ENCODE peak calls at places on chromosomes 4 and X, in five cellular contexts. F is K562, O is HepG2, L is A549, Z is H1. N is an unnamed sample.
A peak's percentile ranks its signal among the peaks of the same experiment; 100 is the strongest.

GRCh38 chr4:102616661-102617060 is 115.5 kb downstream of the NFKB1 start:
- DNase-seq in F (no peak), O (no peak), L (no peak), Z (no peak), N (peak; percentile 69)

GRCh38 chr4:178784491-178784890 is 1342.3 kb upstream of the AGA start:
- DNase-seq in F (no peak), O (no peak), L (no peak), Z (no peak), N (no peak)

GRCh38 chr4:149845643-149846208 is 30.1 kb upstream of the IQCM start:
- DNase-seq in F (no peak), O (no peak), L (no peak), Z (no peak), N (no peak)

GRCh38 chrX:19920945-19921344 is 33.5 kb upstream of the SH3KBP1 start:
- DNase-seq in F (no peak), O (no peak), L (no peak), Z (no peak), N (no peak)

GRCh38 chr4:33063238-33063637 is 2343.1 kb downstream of the PCDH7 start:
- DNase-seq in F (no peak), O (no peak), L (no peak), Z (no peak), N (no peak)

GRCh38 chr4:150089732-150090131 is 11.5 kb downstream of the DCLK2 start:
- DNase-seq in F (no peak), O (no peak), L (no peak), Z (no peak), N (no peak)

GRCh38 chrX:10140264-10140663 is 16.5 kb upstream of the CLCN4 start:
- DNase-seq in F (no peak), O (no peak), L (no peak), Z (no peak), N (no peak)

GRCh38 chr4:15414601-15415091 is 13.2 kb upstream of the C1QTNF7 start:
- DNase-seq in F (no peak), O (no peak), L (no peak), Z (no peak), N (no peak)

GRCh38 chr4:654871-655734 is 19.0 kb downstream of the ATP5ME start:
- DNase-seq in F (no peak), O (no peak), L (no peak), Z (no peak), N (no peak)

GRCh38 chr4:174248407-174248806 is 35.1 kb downstream of the FBXO8 start:
- DNase-seq in F (no peak), O (no peak), L (no peak), Z (no peak), N (no peak)

GRCh38 chr4:128155874-128156456 is 94.9 kb downstream of the LARP1B start:
- DNase-seq in F (no peak), O (no peak), L (no peak), Z (no peak), N (peak; percentile 7)

DNA sequence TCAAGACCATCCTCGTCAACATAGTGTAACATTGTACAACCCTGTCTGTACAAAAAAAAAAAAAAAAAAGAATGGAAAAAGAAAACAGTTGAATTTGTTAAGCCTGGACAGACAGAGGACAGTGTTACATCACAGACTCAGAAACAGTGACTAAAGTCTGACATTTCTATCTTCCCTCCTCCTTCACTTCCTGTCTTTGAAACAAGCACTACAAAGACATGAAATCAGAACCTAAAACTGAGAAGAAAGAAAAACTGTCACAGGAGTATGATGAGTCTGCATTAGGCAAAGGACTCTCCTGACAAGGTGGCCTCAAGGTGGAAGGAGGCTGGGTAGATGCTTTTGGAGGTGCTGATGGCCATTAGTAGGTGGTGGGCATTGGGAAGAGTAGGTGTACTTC is 126.7 kb downstream of the RBM47 start:
- DNase-seq in F (no peak), O (no peak), L (no peak), Z (no peak), N (no peak)
- TF ChIP-seq CHD2 in F (no peak), O (no peak), L (no peak), Z (no peak), N (no peak)

DNA sequence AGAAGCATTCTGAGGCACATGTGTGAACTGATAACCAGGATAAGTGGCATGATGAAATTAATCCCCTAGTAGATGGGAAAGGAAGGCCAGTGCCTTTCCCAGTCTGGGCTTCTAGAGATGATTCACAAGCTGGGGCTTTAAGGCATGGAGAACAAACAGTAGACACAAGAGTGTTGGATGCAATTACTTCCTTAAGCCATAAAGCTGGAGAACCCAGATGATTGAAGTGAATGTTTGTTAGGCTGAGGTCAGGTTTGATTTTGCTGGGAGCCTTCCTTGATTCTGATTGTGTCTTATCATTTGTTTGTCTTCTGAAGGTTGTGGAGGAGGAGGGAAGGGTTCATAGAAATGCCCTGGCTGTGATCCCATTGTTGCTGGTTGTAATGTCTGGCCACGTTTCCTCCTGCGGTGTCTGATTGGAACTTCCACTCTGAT is 125.2 kb downstream of the NHS start:
- DNase-seq in F (no peak), O (no peak), L (peak; percentile 35), Z (no peak), N (no peak)
- TF ChIP-seq MAX in F (no peak), O (no peak), L (peak; percentile 22), Z (no peak), N (no peak)

DNA sequence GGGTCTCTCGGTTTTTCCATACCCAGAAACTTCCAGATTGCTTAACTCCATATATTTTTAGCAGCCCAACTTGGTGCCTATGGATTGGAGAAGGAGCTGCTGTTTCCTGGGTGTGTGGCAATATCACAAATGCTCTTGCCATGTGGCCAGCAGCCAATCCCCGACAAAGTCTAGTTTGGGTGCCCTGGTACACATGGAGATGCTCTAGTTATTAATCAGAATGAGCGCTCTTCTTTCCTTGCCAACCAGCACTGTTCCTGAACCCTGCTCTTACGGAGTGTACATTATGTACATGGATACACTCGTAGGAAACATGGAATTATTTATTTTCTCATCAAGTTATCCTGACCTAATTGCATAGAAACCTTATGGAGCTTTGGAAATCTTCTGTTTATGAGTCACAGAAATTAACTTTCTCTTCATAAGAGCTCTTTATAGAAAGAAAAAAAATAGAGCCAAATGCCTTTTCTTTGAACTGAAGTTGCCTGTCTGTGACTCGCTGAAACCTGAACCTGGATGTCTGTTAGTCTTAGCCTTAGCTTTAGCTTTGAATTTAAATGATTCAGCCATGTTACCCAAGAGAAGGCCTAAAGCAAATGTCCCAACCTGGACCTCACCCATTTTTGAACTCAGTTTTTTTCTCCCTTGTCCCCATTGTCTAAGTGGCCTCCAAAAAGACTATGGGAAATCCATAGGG is 67.2 kb upstream of the GPC4 start:
- DNase-seq in F (no peak), O (no peak), L (no peak), Z (no peak), N (no peak)
- TF ChIP-seq CHD2 in F (no peak), O (no peak), L (no peak), Z (no peak), N (no peak)

DNA sequence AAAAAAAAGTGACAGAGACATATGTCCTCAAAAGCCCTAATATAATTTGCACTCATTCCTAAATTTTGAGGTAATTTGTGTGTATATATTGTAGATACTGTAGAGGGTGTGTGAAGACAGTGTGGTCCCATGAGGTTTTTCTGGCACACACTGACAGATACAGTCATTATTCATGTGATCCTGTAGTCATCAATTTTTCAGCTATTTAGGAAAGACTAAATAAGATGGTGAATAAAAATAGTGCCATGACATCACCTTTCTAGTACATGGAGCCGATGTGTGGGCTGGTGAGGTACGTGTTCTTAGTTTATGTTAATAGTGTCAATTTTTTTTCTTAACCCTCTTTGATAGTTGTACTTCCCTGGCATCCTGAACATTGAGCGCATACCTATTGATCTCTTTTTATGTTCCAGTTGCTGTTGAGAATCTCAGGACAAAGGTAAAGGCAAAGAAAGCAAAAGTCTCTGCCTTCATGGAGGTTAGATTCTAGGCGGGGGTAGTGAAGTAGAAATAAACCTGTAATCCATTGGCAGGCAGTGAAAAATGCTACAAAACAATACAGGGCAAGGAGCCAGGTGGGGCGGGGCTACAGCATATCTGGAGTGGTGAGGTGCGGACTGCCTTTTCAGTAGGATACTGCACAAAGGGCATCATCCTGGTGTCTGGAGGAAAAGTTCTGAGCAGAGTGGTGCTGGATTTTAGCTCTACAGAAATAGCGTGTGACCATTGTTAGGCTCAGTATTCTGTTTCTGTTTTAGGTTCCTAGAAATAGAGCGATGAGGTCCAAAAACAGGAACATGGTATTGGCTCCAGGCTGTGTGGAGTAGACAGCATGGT is 93.8 kb downstream of the ARHGAP10 start:
- DNase-seq in F (no peak), O (no peak), L (no peak), Z (no peak), N (no peak)
- TF ChIP-seq MAX in F (no peak), O (no peak), L (no peak), Z (no peak), N (no peak)

GRCh38 chr4:9997881-9998280 is 23.4 kb downstream of the SLC2A9 start:
- DNase-seq in F (no peak), O (no peak), L (no peak), Z (no peak), N (no peak)

GRCh38 chr4:10002278-10002677 is 19.0 kb downstream of the SLC2A9 start:
- DNase-seq in F (no peak), O (peak; percentile 45), L (no peak), Z (no peak), N (no peak)

GRCh38 chr4:10001757-10002156 is 19.5 kb downstream of the SLC2A9 start:
- DNase-seq in F (peak; percentile 42), O (no peak), L (no peak), Z (no peak), N (no peak)

GRCh38 chr4:9996319-9997110 is 24.8 kb downstream of the SLC2A9 start:
- DNase-seq in F (no peak), O (no peak), L (no peak), Z (no peak), N (no peak)

DNA sequence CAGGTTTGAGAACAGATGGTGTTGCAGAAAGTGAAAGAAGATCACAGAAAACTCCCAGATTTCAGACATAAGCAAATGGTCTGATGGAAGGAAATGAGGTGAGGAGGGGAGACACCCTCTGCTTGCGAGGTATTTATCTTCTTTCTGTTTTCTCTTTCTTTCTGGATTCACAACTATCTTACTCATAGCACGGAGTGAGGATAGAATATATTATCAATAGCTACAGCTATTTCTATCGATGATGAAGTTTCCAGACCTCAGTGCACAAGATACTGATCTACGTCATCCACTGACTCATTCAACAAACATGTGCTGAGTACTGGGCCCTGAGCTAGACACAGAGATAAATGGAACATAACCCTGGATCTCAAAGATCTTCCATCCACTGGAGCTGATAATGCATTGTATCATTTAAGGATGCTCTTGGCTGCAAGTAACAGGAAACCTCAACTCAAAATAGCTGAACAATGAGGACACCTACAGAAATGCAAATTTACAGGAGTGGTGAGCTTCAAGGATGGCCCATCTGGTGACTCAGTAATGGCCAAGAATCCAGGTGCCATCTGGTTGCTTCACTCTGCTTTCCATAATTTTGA is 21.2 kb downstream of the SLC2A9 start:
- DNase-seq in F (no peak), O (no peak), L (no peak), Z (no peak), N (no peak)
- TF ChIP-seq CHD2 in F (no peak), O (no peak), L (no peak), Z (no peak), N (no peak)